ENCODE peak calls at places on chromosomes 2 and 18, in four cellular contexts. O, U, L and Q are unnamed samples.
A peak's percentile ranks its signal among the peaks of the same experiment; 100 is the strongest.

GRCh38 chr2:234983011-234983726 is 31.4 kb downstream of the SH3BP4 start:
- DNase-seq in O (no peak), L (no peak), U (no peak), Q (no peak)

GRCh38 chr2:75055820-75056675 is 97.6 kb downstream of the POLE4 start:
- DNase-seq in U (peak; percentile 79), O (peak; percentile 38), L (no peak), Q (no peak)

GRCh38 chr2:11145350-11145749 is 9.9 kb upstream of the SLC66A3 start:
- DNase-seq in U (no peak), L (no peak), O (no peak), Q (no peak)

GRCh38 chr18:35605686-35606417 is 24.3 kb downstream of the GALNT1 start:
- DNase-seq in O (no peak), U (no peak), L (no peak), Q (no peak)

GRCh38 chr18:74928194-74928968 is 280.6 kb downstream of the PTGR3 start:
- DNase-seq in U (no peak), L (no peak), O (no peak), Q (no peak)

GRCh38 chr2:111194835-111195621 is 74.3 kb downstream of the BCL2L11 start:
- DNase-seq in U (peak; percentile 39), O (peak; percentile 65), L (no peak), Q (no peak)

GRCh38 chr2:100895934-100896685 is 76.2 kb downstream of the NPAS2 start:
- DNase-seq in L (no peak), O (no peak), U (no peak), Q (no peak)

GRCh38 chr2:133532919-133533318 is 35.3 kb downstream of the NCKAP5 start:
- DNase-seq in L (peak; percentile 25), O (no peak), U (no peak), Q (no peak)

GRCh38 chr2:36562245-36562644 is 35.7 kb downstream of the FEZ2 start:
- DNase-seq in O (no peak), L (no peak), U (no peak), Q (no peak)

GRCh38 chr2:216619411-216620393 is 13.5 kb upstream of the IGFBP2 start:
- DNase-seq in U (no peak), L (no peak), O (no peak), Q (no peak)

GRCh38 chr2:210611466-210611865 is 55.1 kb downstream of the CPS1 start:
- DNase-seq in O (no peak), L (no peak), U (no peak), Q (no peak)

GRCh38 chr2:8457620-8458255 is 224.1 kb upstream of the ID2 start:
- DNase-seq in U (no peak), O (no peak), L (no peak), Q (no peak)

GRCh38 chr2:176148758-176149483 is 2.4 kb upstream of the HOXD4 start:
- DNase-seq in U (no peak), O (no peak), L (no peak), Q (no peak)

GRCh38 chr18:62715829-62716678 is 713 bp downstream of the PHLPP1 start:
- DNase-seq in U (peak; percentile 59), L (no peak), O (peak; percentile 67), Q (peak; percentile 43)

GRCh38 chr2:29187926-29188325 is 72.7 kb downstream of the CLIP4 start:
- DNase-seq in U (no peak), O (no peak), L (no peak), Q (no peak)

GRCh38 chr2:197079414-197079813 is 152.9 kb upstream of the PGAP1 start:
- DNase-seq in O (no peak), U (no peak), L (peak; percentile 23), Q (no peak)

GRCh38 chr2:199987586-199987985 is 32.2 kb downstream of the MAIP1 start:
- DNase-seq in U (no peak), O (no peak), L (no peak), Q (no peak)

GRCh38 chr2:204860249-204860648 is 315.0 kb downstream of the PARD3B start:
- DNase-seq in O (no peak), L (no peak), U (no peak), Q (peak; percentile 89)

GRCh38 chr18:36297419-36298112 is at the start of gene FHOD3:
- DNase-seq in O (peak; percentile 75), L (no peak), U (no peak), Q (no peak)